ENCODE peak calls at places on chromosomes 11 and 22, in four cellular contexts. One of them, this sample, is unnamed.

GRCh38 chr22:24716602-24717001 is 57.9 kb downstream of the PIWIL3 start:
- DNase-seq in HTR-8/SVneo: no peak
- DNase-seq in cardiac muscle cell: no peak
- DNase-seq in left ventricle myocardium inferior: no peak
- DNase-seq in this sample: no peak

GRCh38 chr11:14423633-14424032 is 64.7 kb upstream of the RRAS2 start:
- DNase-seq in left ventricle myocardium inferior: no peak
- DNase-seq in cardiac muscle cell: no peak
- DNase-seq in HTR-8/SVneo: no peak
- DNase-seq in this sample: no peak

GRCh38 chr11:61976813-61977475 is 9.5 kb upstream of the FTH1 start:
- DNase-seq in HTR-8/SVneo: no peak
- DNase-seq in cardiac muscle cell: no peak
- DNase-seq in left ventricle myocardium inferior: no peak
- DNase-seq in this sample: no peak

GRCh38 chr11:94638902-94639373 is 71.8 kb downstream of the PIWIL4 start:
- DNase-seq in HTR-8/SVneo: no peak
- DNase-seq in left ventricle myocardium inferior: no peak
- DNase-seq in cardiac muscle cell: no peak
- DNase-seq in this sample: peak

GRCh38 chr11:122363306-122363705 is 247.3 kb upstream of the BLID start:
- DNase-seq in HTR-8/SVneo: no peak
- DNase-seq in left ventricle myocardium inferior: no peak
- DNase-seq in cardiac muscle cell: no peak
- DNase-seq in this sample: no peak

GRCh38 chr22:25641650-25642049 is 77.2 kb downstream of the GRK3 start:
- DNase-seq in cardiac muscle cell: no peak
- DNase-seq in HTR-8/SVneo: no peak
- DNase-seq in left ventricle myocardium inferior: no peak
- DNase-seq in this sample: no peak

GRCh38 chr11:75728992-75729391 is 11.4 kb downstream of the MOGAT2 start:
- DNase-seq in left ventricle myocardium inferior: no peak
- DNase-seq in cardiac muscle cell: no peak
- DNase-seq in HTR-8/SVneo: no peak
- DNase-seq in this sample: no peak

GRCh38 chr11:2132874-2133480 is 6.2 kb downstream of the IGF2 start:
- DNase-seq in cardiac muscle cell: no peak
- DNase-seq in left ventricle myocardium inferior: no peak
- DNase-seq in HTR-8/SVneo: no peak
- DNase-seq in this sample: no peak

GRCh38 chr11:17611503-17612220 is 64.6 kb downstream of the OTOG start:
- DNase-seq in left ventricle myocardium inferior: no peak
- DNase-seq in HTR-8/SVneo: no peak
- DNase-seq in cardiac muscle cell: no peak
- DNase-seq in this sample: no peak

GRCh38 chr22:20203142-20204099 is 52.6 kb upstream of the CCDC188 start:
- DNase-seq in left ventricle myocardium inferior: peak
- DNase-seq in HTR-8/SVneo: peak
- DNase-seq in cardiac muscle cell: peak
- DNase-seq in this sample: no peak

GRCh38 chr11:127000291-127000968 is at the start of gene KIRREL3:
- DNase-seq in left ventricle myocardium inferior: no peak
- DNase-seq in HTR-8/SVneo: peak
- DNase-seq in cardiac muscle cell: peak
- DNase-seq in this sample: no peak

GRCh38 chr22:22919041-22919440 is 31.4 kb downstream of the IGLL5 start:
- DNase-seq in HTR-8/SVneo: no peak
- DNase-seq in left ventricle myocardium inferior: no peak
- DNase-seq in cardiac muscle cell: no peak
- DNase-seq in this sample: no peak

GRCh38 chr11:8777907-8778767 is 95.5 kb downstream of the RPL27A start:
- DNase-seq in cardiac muscle cell: no peak
- DNase-seq in HTR-8/SVneo: no peak
- DNase-seq in left ventricle myocardium inferior: peak
- DNase-seq in this sample: peak

GRCh38 chr11:69903206-69903605 is 84.0 kb upstream of the FGF3 start:
- DNase-seq in cardiac muscle cell: no peak
- DNase-seq in left ventricle myocardium inferior: no peak
- DNase-seq in HTR-8/SVneo: no peak
- DNase-seq in this sample: no peak

GRCh38 chr22:23218867-23219251 is 38.5 kb downstream of the BCR start:
- DNase-seq in cardiac muscle cell: peak
- DNase-seq in HTR-8/SVneo: no peak
- DNase-seq in left ventricle myocardium inferior: peak
- DNase-seq in this sample: no peak

GRCh38 chr11:86919557-86920210 is 35.5 kb downstream of the FZD4 start:
- DNase-seq in left ventricle myocardium inferior: no peak
- DNase-seq in cardiac muscle cell: peak
- DNase-seq in HTR-8/SVneo: peak
- DNase-seq in this sample: peak

GRCh38 chr22:40021401-40022000 is 26.7 kb downstream of the FAM83F start:
- DNase-seq in HTR-8/SVneo: no peak
- DNase-seq in left ventricle myocardium inferior: no peak
- DNase-seq in cardiac muscle cell: no peak
- DNase-seq in this sample: no peak

GRCh38 chr11:26331911-26332571 is at the start of gene ANO3:
- DNase-seq in HTR-8/SVneo: peak
- DNase-seq in cardiac muscle cell: peak
- DNase-seq in left ventricle myocardium inferior: peak
- DNase-seq in this sample: peak

GRCh38 chr11:78079232-78080083 is at the start of gene NDUFC2:
- DNase-seq in HTR-8/SVneo: peak
- DNase-seq in left ventricle myocardium inferior: peak
- DNase-seq in cardiac muscle cell: peak
- DNase-seq in this sample: peak

GRCh38 chr22:35612903-35613302 is 4.2 kb downstream of the MB start:
- DNase-seq in HTR-8/SVneo: no peak
- DNase-seq in cardiac muscle cell: peak
- DNase-seq in left ventricle myocardium inferior: peak
- DNase-seq in this sample: no peak

GRCh38 chr22:38788417-38788816 is 5.5 kb downstream of the DNAL4 start:
- DNase-seq in cardiac muscle cell: peak
- DNase-seq in HTR-8/SVneo: peak
- DNase-seq in left ventricle myocardium inferior: peak
- DNase-seq in this sample: peak

GRCh38 chr11:1862588-1863351 is 9.9 kb downstream of the LSP1 start:
- DNase-seq in left ventricle myocardium inferior: peak
- DNase-seq in HTR-8/SVneo: peak
- DNase-seq in cardiac muscle cell: no peak
- DNase-seq in this sample: peak

GRCh38 chr22:37278261-37278660 is 4.0 kb upstream of the CYTH4 start:
- DNase-seq in cardiac muscle cell: no peak
- DNase-seq in HTR-8/SVneo: no peak
- DNase-seq in left ventricle myocardium inferior: no peak
- DNase-seq in this sample: no peak

GRCh38 chr22:36469094-36469710 is 12.2 kb downstream of the TXN2 start:
- DNase-seq in cardiac muscle cell: no peak
- DNase-seq in left ventricle myocardium inferior: no peak
- DNase-seq in HTR-8/SVneo: no peak
- DNase-seq in this sample: no peak

GRCh38 chr11:2860636-2861035 is 24.9 kb downstream of the CDKN1C start:
- DNase-seq in HTR-8/SVneo: peak
- DNase-seq in cardiac muscle cell: no peak
- DNase-seq in left ventricle myocardium inferior: no peak
- DNase-seq in this sample: peak

GRCh38 chr11:66936326-66936725 is 21.9 kb downstream of the PC start:
- DNase-seq in cardiac muscle cell: no peak
- DNase-seq in left ventricle myocardium inferior: no peak
- DNase-seq in HTR-8/SVneo: no peak
- DNase-seq in this sample: peak

This sample was measured in MCF 10A.